ENCODE peak calls at places on chromosomes 2 and 18, in five cellular contexts. One of them, this sample, is unnamed.

GRCh38 chr2:120988051-120988707 is 252.5 kb downstream of the GLI2 start:
- DNase-seq in AG10803: no peak
- DNase-seq in heart right ventricle: no peak
- DNase-seq in fibroblast of villous mesenchyme: no peak
- DNase-seq in epithelial cell of esophagus: no peak
- DNase-seq in this sample: no peak

GRCh38 chr2:8139668-8140202 is 542.1 kb upstream of the ID2 start:
- DNase-seq in AG10803: no peak
- DNase-seq in heart right ventricle: no peak
- DNase-seq in fibroblast of villous mesenchyme: no peak
- DNase-seq in epithelial cell of esophagus: no peak
- DNase-seq in this sample: no peak

GRCh38 chr2:204533629-204534370 is 11.5 kb upstream of the PARD3B start:
- DNase-seq in AG10803: peak; percentile 64
- DNase-seq in heart right ventricle: no peak
- DNase-seq in fibroblast of villous mesenchyme: peak; percentile 25
- DNase-seq in epithelial cell of esophagus: peak; percentile 69
- DNase-seq in this sample: no peak

GRCh38 chr18:12242658-12243260 is 11.4 kb upstream of the CIDEA start:
- DNase-seq in AG10803: no peak
- DNase-seq in heart right ventricle: no peak
- DNase-seq in fibroblast of villous mesenchyme: no peak
- DNase-seq in epithelial cell of esophagus: no peak
- DNase-seq in this sample: no peak

GRCh38 chr18:3067213-3068118 is 54.5 kb upstream of the LPIN2 start:
- DNase-seq in AG10803: no peak
- DNase-seq in heart right ventricle: no peak
- DNase-seq in fibroblast of villous mesenchyme: no peak
- DNase-seq in epithelial cell of esophagus: no peak
- DNase-seq in this sample: no peak

GRCh38 chr2:11914455-11914854 is 168.0 kb downstream of the LPIN1 start:
- DNase-seq in AG10803: peak; percentile 7
- DNase-seq in heart right ventricle: no peak
- DNase-seq in fibroblast of villous mesenchyme: peak; percentile 85
- DNase-seq in epithelial cell of esophagus: peak; percentile 92
- DNase-seq in this sample: no peak

GRCh38 chr2:20103514-20103913 is 52.1 kb upstream of the LAPTM4A start:
- DNase-seq in AG10803: peak; percentile 63
- DNase-seq in heart right ventricle: no peak
- DNase-seq in fibroblast of villous mesenchyme: peak; percentile 39
- DNase-seq in epithelial cell of esophagus: peak; percentile 73
- DNase-seq in this sample: peak; percentile 43

GRCh38 chr18:55586841-55587240 is 1.2 kb downstream of the TCF4 start:
- DNase-seq in AG10803: peak; percentile 82
- DNase-seq in heart right ventricle: no peak
- DNase-seq in fibroblast of villous mesenchyme: peak; percentile 69
- DNase-seq in epithelial cell of esophagus: no peak
- DNase-seq in this sample: peak; percentile 66

GRCh38 chr2:3379647-3380534 is at the start of gene TRAPPC12:
- DNase-seq in AG10803: peak; percentile 82
- DNase-seq in heart right ventricle: peak; percentile 90
- DNase-seq in fibroblast of villous mesenchyme: peak; percentile 87
- DNase-seq in epithelial cell of esophagus: peak; percentile 94
- DNase-seq in this sample: peak; percentile 82
- TF ChIP-seq CTCF in AG10803: peak; percentile 51
- TF ChIP-seq CTCF in heart right ventricle: peak; percentile 36
- TF ChIP-seq CTCF in fibroblast of villous mesenchyme: peak; percentile 55
- TF ChIP-seq CTCF in epithelial cell of esophagus: peak; percentile 50
- TF ChIP-seq CTCF in this sample: peak; percentile 44

DNA sequence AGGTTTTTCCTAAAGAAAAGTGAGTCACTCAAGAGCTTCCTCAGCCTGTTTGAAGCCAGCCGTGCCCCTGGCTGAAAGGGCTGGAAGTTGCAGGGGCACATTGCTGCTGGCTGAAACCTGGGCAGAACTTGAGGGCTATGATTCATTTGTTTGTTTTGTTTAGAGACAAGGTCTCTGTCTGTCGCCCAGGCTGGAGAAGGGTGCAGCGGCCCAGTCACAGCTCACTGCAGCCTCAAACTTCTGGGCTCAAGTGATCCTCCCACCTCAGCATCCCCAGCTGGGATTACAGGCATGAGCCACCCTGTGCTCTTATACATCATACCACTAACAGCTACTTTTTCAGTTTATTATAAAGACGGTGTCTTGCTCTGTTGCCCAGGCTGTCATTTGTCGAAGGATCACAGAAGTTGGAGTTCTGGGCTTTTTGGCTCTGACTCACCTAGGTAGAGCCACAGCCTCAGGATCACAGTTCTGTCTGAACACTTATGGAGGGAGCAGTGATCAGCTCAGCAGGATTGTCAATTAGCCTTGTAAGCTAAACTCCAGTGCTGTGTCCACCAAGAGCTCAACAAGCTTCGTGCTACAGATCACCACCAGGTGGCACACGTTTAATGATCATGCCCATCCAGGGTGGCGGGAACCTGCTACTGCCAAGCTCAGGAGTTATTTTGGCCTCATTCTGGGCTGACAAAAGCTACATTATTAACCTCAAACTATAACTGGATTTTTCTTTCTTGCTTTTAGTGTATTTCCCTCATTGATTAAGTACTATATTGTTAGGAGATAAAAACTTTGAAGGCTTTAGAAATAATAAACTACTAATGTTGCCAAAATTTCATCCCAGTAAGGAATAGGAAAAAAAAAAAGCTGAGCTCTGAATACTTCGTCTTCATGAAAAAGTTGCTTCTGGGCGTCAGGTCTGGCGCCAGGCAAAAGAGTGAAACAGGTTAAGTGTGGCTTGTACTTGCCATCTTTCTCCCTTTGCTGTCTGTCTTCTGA is 57.9 kb downstream of the ARHGEF33 start:
- DNase-seq in AG10803: peak; percentile 64
- DNase-seq in heart right ventricle: peak; percentile 63
- DNase-seq in fibroblast of villous mesenchyme: peak; percentile 71
- DNase-seq in epithelial cell of esophagus: peak; percentile 93
- DNase-seq in this sample: peak; percentile 84
- TF ChIP-seq CTCF in AG10803: peak; percentile 76
- TF ChIP-seq CTCF in heart right ventricle: peak; percentile 59
- TF ChIP-seq CTCF in fibroblast of villous mesenchyme: peak; percentile 73
- TF ChIP-seq CTCF in epithelial cell of esophagus: peak; percentile 89
- TF ChIP-seq CTCF in this sample: peak; percentile 82

GRCh38 chr18:63320690-63321265 is 1.2 kb upstream of the BCL2 start:
- DNase-seq in AG10803: no peak
- DNase-seq in heart right ventricle: peak; percentile 34
- DNase-seq in fibroblast of villous mesenchyme: no peak
- DNase-seq in epithelial cell of esophagus: peak; percentile 33
- DNase-seq in this sample: no peak

GRCh38 chr18:63318882-63319382 is 637 bp downstream of the BCL2 start:
- DNase-seq in AG10803: no peak
- DNase-seq in heart right ventricle: no peak
- DNase-seq in fibroblast of villous mesenchyme: peak; percentile 16
- DNase-seq in epithelial cell of esophagus: no peak
- DNase-seq in this sample: no peak

GRCh38 chr18:63321291-63321690 is 1.7 kb upstream of the BCL2 start:
- DNase-seq in AG10803: no peak
- DNase-seq in heart right ventricle: no peak
- DNase-seq in fibroblast of villous mesenchyme: no peak
- DNase-seq in epithelial cell of esophagus: no peak
- DNase-seq in this sample: no peak

GRCh38 chr18:63319383-63320040 is at the start of gene BCL2:
- DNase-seq in AG10803: peak; percentile 20
- DNase-seq in heart right ventricle: peak; percentile 32
- DNase-seq in fibroblast of villous mesenchyme: peak; percentile 40
- DNase-seq in epithelial cell of esophagus: peak; percentile 37
- DNase-seq in this sample: peak; percentile 42

DNA sequence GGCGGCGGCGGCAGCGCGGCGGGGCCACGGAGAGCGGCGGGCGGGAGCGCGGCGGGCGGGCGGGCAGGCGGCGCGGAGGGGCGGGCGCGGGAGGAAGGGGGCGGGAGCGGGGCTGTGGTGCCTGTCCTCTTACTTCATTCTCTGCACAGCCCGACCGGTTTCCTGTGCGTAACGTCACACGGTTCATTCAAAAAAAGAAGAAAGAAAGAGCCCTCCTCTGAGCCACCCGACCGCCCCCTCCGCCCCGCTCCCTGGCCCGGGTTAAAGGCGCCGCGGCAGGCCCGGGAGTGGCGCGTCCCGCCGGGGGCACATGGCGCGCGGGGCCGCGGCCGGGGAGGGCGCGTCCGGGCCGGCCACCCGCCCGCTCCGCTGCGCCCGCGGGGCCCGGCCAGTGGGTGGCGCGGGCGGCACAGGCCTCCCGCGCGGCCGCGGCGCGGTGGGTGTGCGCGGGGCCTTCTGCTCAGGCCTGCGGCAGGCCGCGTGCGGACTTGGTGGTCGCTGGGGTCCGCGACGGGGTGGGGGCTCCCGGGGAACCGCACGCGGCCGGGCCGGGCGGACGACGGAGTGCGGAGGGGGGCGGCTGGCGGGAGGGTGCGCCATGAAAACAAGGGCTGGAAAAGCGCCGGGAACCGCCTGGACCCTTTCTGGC is 596 bp upstream of the BCL2 start:
- DNase-seq in AG10803: peak; percentile 77
- DNase-seq in heart right ventricle: peak; percentile 90
- DNase-seq in fibroblast of villous mesenchyme: peak; percentile 77
- DNase-seq in epithelial cell of esophagus: peak; percentile 81
- DNase-seq in this sample: peak; percentile 85
- TF ChIP-seq CTCF in AG10803: no peak
- TF ChIP-seq CTCF in heart right ventricle: no peak
- TF ChIP-seq CTCF in fibroblast of villous mesenchyme: no peak
- TF ChIP-seq CTCF in epithelial cell of esophagus: no peak
- TF ChIP-seq CTCF in this sample: no peak

DNA sequence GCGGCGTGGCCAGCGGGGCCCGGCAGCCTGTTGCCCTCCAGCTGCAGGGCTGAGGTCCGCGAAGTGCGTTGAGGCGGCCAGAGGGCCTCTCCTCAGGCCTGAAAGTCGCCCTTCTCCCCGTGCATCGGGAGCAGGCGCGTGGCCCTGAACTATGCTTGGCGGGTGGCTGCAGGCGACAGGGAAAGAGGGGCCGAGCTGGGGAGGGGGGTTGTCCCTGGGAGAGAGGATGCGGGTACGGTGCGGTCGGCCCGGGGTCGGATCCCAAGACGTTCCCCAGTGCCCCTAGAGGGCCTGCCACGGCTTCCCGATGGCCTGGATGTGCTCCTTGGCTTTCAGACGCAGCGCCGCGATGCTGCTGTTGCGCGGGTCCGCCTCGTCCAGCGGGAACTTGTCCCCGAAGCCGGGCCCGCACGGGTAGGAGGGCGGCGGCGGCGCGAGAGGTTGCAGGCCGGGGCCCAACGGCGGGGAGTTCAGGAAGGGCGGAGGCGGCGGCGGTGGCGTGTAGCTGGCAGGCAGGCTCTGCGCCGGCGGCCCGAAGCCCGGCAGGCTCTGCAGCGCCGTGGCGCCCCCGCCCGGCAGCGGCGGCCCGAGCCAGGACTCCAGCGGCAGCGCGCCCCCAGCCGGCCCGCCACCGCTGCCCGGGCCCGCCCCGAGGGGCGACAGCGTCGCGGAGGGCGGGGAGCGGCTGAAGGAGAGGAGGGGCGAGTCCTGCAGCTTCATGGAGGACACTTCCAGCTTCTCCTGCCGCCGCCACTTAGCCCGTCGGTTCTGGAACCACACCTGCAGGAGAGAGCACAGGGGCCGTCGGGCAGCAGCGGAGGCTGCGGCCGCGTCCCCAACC is 4.3 kb downstream of the RAX start:
- DNase-seq in AG10803: no peak
- DNase-seq in heart right ventricle: no peak
- DNase-seq in fibroblast of villous mesenchyme: peak; percentile 20
- DNase-seq in epithelial cell of esophagus: peak; percentile 48
- DNase-seq in this sample: peak; percentile 27
- TF ChIP-seq CTCF in AG10803: no peak
- TF ChIP-seq CTCF in heart right ventricle: no peak
- TF ChIP-seq CTCF in fibroblast of villous mesenchyme: no peak
- TF ChIP-seq CTCF in epithelial cell of esophagus: no peak
- TF ChIP-seq CTCF in this sample: no peak